ENCODE peak calls at places on chromosome 6, in five cellular contexts. Z is mammary epithelial cell, A is brain microvascular endothelial cell, L is lung, R is SK-N-SH. O is an unnamed sample.

GRCh38 chr6:15207923-15208322 is 37.9 kb upstream of the JARID2 start:
- DNase-seq in Z (no peak), A (peak), L (no peak), R (no peak), O (no peak)

GRCh38 chr6:75855047-75855446 is 106.0 kb downstream of the MYO6 start:
- DNase-seq in Z (peak), A (peak), L (no peak), R (peak), O (peak)

GRCh38 chr6:47780510-47781356 is 1.1 kb upstream of the OPN5 start:
- DNase-seq in Z (peak), A (peak), L (no peak), R (peak), O (peak)

GRCh38 chr6:6623553-6623952 is 35.0 kb downstream of the LY86 start:
- DNase-seq in Z (no peak), A (no peak), L (no peak), R (no peak), O (no peak)

GRCh38 chr6:128068110-128068460 is 167.2 kb upstream of the THEMIS start:
- DNase-seq in Z (no peak), A (no peak), L (no peak), R (no peak), O (no peak)

GRCh38 chr6:3596736-3597135 is 139.9 kb upstream of the SLC22A23 start:
- DNase-seq in Z (no peak), A (no peak), L (no peak), R (no peak), O (no peak)

GRCh38 chr6:43825187-43826115 is 55.4 kb downstream of the VEGFA start:
- DNase-seq in Z (no peak), A (no peak), L (no peak), R (no peak), O (no peak)

GRCh38 chr6:157586476-157587126 is 205.6 kb downstream of the ZDHHC14 start:
- DNase-seq in Z (no peak), A (no peak), L (no peak), R (no peak), O (no peak)

GRCh38 chr6:104472245-104472644 is 387.5 kb downstream of the HACE1 start:
- DNase-seq in Z (no peak), A (no peak), L (no peak), R (no peak), O (no peak)

GRCh38 chr6:148964467-148964866 is 217.6 kb downstream of the UST start:
- DNase-seq in Z (no peak), A (no peak), L (no peak), R (no peak), O (no peak)

DNA sequence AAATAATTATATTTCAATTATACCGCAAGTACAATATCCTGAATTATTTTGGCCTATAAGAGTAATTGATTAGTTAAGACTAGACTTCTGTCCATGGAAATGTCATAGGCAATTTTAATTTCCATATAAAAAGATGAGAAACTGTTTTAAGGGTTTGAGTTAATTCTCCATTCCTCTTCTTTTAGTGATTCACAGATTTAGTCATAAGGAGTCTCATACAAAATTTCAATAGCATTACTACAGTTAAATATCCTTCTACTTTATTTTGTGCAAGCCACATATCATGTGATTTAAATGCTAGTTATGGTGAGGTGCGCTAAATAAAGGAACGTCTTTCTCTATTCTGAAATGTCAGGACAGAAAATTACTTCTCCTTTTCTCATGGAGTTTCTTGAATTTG is 49.9 kb upstream of the SUPT3H start:
- DNase-seq in Z (no peak), A (no peak), L (no peak), R (no peak), O (no peak)
- H3K27ac ChIP-seq in Z (no peak), A (no peak), L (no peak), R (no peak), O (no peak)

DNA sequence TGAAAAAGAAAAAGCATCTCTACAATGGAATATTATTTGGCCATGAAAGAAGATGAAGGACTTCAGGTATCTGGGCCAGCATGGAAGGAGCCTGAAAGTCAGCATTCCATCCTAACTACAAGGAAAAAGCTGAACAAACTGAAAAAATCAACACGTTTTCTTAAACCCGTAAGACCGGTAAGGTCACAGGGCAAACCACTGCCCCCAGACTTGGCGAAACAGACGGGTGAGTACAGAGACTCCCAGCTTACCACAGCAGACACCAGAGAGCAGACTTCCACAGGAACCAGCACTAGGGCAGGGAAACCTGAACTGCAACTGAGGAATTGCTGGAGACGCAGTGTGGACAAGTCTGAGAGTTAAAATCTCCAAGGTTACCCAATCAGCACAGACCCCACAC is 31.4 kb downstream of the BEND3 start:
- DNase-seq in Z (no peak), A (no peak), L (no peak), R (no peak), O (no peak)
- TF ChIP-seq CTCF in Z (no peak), A (no peak), L (no peak), R (no peak), O (no peak)

GRCh38 chr6:139625998-139626975 is 251.8 kb upstream of the CITED2 start:
- DNase-seq in Z (no peak), A (no peak), L (no peak), R (no peak), O (peak)
- H3K4me3 ChIP-seq in Z (no peak), A (no peak), L (no peak), R (no peak), O (no peak)

DNA sequence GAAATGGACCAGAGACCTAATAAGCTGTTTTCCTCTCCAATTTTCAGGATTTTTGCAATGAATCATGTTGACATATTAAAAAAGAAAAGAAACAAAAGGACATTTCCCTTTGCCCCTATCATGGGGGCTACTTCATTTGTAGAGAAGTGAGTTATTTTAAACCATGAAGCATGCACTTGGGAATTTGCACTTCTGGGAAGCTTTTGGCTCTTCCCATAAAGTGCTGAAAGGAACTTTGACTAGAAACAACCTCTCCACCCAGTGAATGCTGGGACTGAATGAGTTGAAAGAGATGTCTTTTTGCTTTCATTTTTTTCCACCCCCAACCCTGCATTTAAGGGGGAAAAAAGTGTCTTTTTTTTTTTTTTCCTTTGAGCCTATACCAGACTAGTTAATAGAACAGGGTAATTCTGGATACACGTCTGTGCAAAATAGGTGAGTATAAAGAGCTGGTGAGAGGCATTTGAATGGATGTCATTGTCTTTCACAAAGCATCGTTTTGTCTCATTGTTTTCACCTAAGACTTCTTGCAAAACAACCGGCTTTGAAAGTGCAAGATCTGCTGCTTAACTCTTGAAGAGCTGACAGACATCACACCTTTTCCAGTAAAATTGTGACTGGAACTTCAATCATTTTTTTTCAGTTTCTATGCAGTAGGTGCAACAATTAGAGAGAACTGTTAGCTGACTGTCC is 138.7 kb upstream of the BACH2 start:
- DNase-seq in Z (no peak), A (no peak), L (no peak), R (no peak), O (peak)
- H3K27ac ChIP-seq in Z (no peak), A (no peak), L (no peak), R (no peak), O (no peak)

DNA sequence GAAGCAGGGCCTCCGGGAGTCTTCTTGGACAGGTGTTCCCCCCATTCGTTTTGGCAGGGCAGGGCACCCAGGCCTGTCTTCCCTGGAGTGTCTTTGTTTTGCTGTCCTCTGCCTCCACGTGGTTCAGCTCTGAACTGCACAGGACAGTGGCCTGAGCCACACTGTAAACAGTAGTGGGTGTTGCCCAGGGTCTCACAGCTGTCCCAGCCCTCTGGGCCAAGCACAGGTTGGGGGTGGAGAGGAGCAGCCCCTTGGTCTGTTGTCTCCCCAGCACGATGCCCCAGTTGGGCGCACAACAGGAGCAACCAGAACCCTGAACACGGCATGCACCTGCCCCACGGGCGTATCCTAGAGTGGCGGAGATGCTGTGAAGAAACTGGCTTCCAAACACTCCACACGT is 14.4 kb downstream of the CCDC167 start:
- DNase-seq in Z (no peak), A (no peak), L (no peak), R (peak), O (no peak)
- TF ChIP-seq CTCF in Z (no peak), A (peak), L (no peak), R (peak), O (no peak)

GRCh38 chr6:40587240-40588069 is at the start of gene LRFN2:
- DNase-seq in Z (peak), A (peak), L (peak), R (peak), O (peak)
- H3K4me3 ChIP-seq in Z (peak), A (peak), L (peak), R (peak), O (peak)

O was measured in A673.